ENCODE peak calls at places on chromosome 3, in five cellular contexts. B is KG1; G is T-helper 17 cell; V is stimulated activated CD4-positive, alpha-beta T cell treated with anti-CD3 and anti-CD28 coated beads, Interleukin-1b, Interleukin-23, amount 100 ng/mL, for 4 hours; A is CD14-positive monocyte. S is an unnamed sample.

GRCh38 chr3:46895761-46896160 is 18.2 kb downstream of the PTH1R start:
- DNase-seq in B (no peak), G (no peak), V (no peak), A (no peak), S (no peak)

GRCh38 chr3:61940241-61940640 is 378.9 kb downstream of the PTPRG start:
- DNase-seq in B (no peak), G (no peak), V (no peak), A (no peak), S (no peak)

GRCh38 chr3:28677581-28677980 is 329.0 kb upstream of the AZI2 start:
- DNase-seq in B (no peak), G (no peak), V (no peak), A (no peak), S (no peak)

GRCh38 chr3:168121175-168121853 is 25.6 kb upstream of the GOLIM4 start:
- DNase-seq in B (no peak), G (no peak), V (no peak), A (no peak), S (no peak)

GRCh38 chr3:136512391-136512790 is 239.8 kb downstream of the STAG1 start:
- DNase-seq in B (no peak), G (no peak), V (no peak), A (no peak), S (no peak)

GRCh38 chr3:106006001-106006400 is 137.2 kb upstream of the CBLB start:
- DNase-seq in B (no peak), G (no peak), V (no peak), A (no peak), S (no peak)

GRCh38 chr3:13009946-13010315 is 63.3 kb downstream of the IQSEC1 start:
- DNase-seq in B (no peak), G (no peak), V (no peak), A (no peak), S (no peak)

GRCh38 chr3:145893331-145893730 is 267.7 kb downstream of the PLOD2 start:
- DNase-seq in B (no peak), G (no peak), V (no peak), A (no peak), S (no peak)

GRCh38 chr3:125083776-125084175 is 28.0 kb upstream of the HEG1 start:
- DNase-seq in B (no peak), G (no peak), V (no peak), A (no peak), S (no peak)

GRCh38 chr3:36595531-36595930 is 168.8 kb downstream of the DCLK3 start:
- DNase-seq in B (no peak), G (no peak), V (no peak), A (no peak), S (no peak)

GRCh38 chr3:187382609-187383151 is 14.5 kb downstream of the RTP4 start:
- DNase-seq in B (no peak), G (no peak), V (no peak), A (no peak), S (no peak)

GRCh38 chr3:38117163-38117716 is 19.7 kb downstream of the ACAA1 start:
- DNase-seq in B (no peak), G (no peak), V (no peak), A (no peak), S (no peak)

GRCh38 chr3:4709336-4709735 is 216.2 kb downstream of the ITPR1 start:
- DNase-seq in B (no peak), G (no peak), V (no peak), A (no peak), S (no peak)

GRCh38 chr3:188036375-188036985 is 117.5 kb upstream of the LPP start:
- DNase-seq in B (no peak), G (no peak), V (no peak), A (no peak), S (no peak)

GRCh38 chr3:153978023-153978422 is 143.2 kb upstream of the ARHGEF26 start:
- DNase-seq in B (no peak), G (no peak), V (no peak), A (no peak), S (no peak)

GRCh38 chr3:182046365-182046764 is 334.6 kb downstream of the SOX2 start:
- DNase-seq in B (no peak), G (no peak), V (no peak), A (no peak), S (no peak)

GRCh38 chr3:70000563-70001081 is 1.1 kb downstream of the SAMMSON start:
- DNase-seq in B (no peak), G (no peak), V (no peak), A (no peak), S (no peak)

GRCh38 chr3:110814170-110815007 is 257.2 kb upstream of the NECTIN3 start:
- DNase-seq in B (no peak), G (no peak), V (no peak), A (no peak), S (no peak)

GRCh38 chr3:171396048-171396447 is 64.2 kb downstream of the TNIK start:
- DNase-seq in B (no peak), G (no peak), V (no peak), A (no peak), S (no peak)

GRCh38 chr3:173128633-173129032 is 12.4 kb downstream of the SPATA16 start:
- DNase-seq in B (no peak), G (no peak), V (no peak), A (no peak), S (no peak)

GRCh38 chr3:126125781-126126251 is 41.9 kb upstream of the SLC41A3 start:
- DNase-seq in B (no peak), G (no peak), V (no peak), A (no peak), S (no peak)

GRCh38 chr3:191425322-191425734 is 35.6 kb upstream of the PYDC2 start:
- DNase-seq in B (no peak), G (no peak), V (no peak), A (no peak), S (no peak)

GRCh38 chr3:157160652-157161480 is 919 bp upstream of the CCNL1 start:
- DNase-seq in B (peak), G (peak), V (no peak), A (peak), S (peak)

GRCh38 chr3:118986734-118987133 is 47.9 kb downstream of the IGSF11 start:
- DNase-seq in B (no peak), G (no peak), V (no peak), A (no peak), S (no peak)

GRCh38 chr3:194804796-194805195 is 119.1 kb downstream of the FAM43A start:
- DNase-seq in B (no peak), G (no peak), V (no peak), A (no peak), S (no peak)

GRCh38 chr3:50479523-50479922 is 23.9 kb downstream of the CACNA2D2 start:
- DNase-seq in B (no peak), G (no peak), V (no peak), A (no peak), S (no peak)

GRCh38 chr3:140922634-140923033 is 19.0 kb upstream of the SLC25A36 start:
- DNase-seq in B (no peak), G (no peak), V (no peak), A (no peak), S (no peak)

GRCh38 chr3:13077431-13078157 is 4.4 kb upstream of the IQSEC1 start:
- DNase-seq in B (no peak), G (no peak), V (no peak), A (no peak), S (no peak)

GRCh38 chr3:157542711-157543485 is 39.7 kb upstream of the VEPH1 start:
- DNase-seq in B (no peak), G (no peak), V (no peak), A (no peak), S (no peak)

GRCh38 chr3:45199837-45200648 is 26.0 kb downstream of the TMEM158 start:
- DNase-seq in B (no peak), G (no peak), V (no peak), A (no peak), S (no peak)

S was measured in activated T-helper 9 cell treated with anti-CD3 and anti-CD28 coated beads, Interleukin-2, amount 50 U/mL, for 16 hours.